ENCODE peak calls at places on chromosomes 5 and 9, in five cellular contexts. One of them, this sample, is unnamed.
A peak's percentile ranks its signal among the peaks of the same experiment; 100 is the strongest.

GRCh38 chr5:135400866-135401265 is 1.8 kb upstream of the MACROH2A1 start:
- DNase-seq in trophoblast cell: no peak
- DNase-seq in H1: no peak
- DNase-seq in neuronal stem cell: peak; percentile 17
- DNase-seq in H9: no peak
- DNase-seq in this sample: no peak

GRCh38 chr9:71361357-71361756 is 239.9 kb upstream of the TRPM3 start:
- DNase-seq in trophoblast cell: no peak
- DNase-seq in neuronal stem cell: no peak
- DNase-seq in H9: no peak
- DNase-seq in H1: no peak
- DNase-seq in this sample: no peak

GRCh38 chr5:37554403-37554739 is 175.3 kb downstream of the WDR70 start:
- DNase-seq in H9: no peak
- DNase-seq in trophoblast cell: no peak
- DNase-seq in neuronal stem cell: no peak
- DNase-seq in H1: no peak
- DNase-seq in this sample: no peak

GRCh38 chr5:170747357-170747756 is 36.2 kb upstream of the GABRP start:
- DNase-seq in H1: no peak
- DNase-seq in trophoblast cell: peak; percentile 39
- DNase-seq in neuronal stem cell: no peak
- DNase-seq in H9: peak; percentile 17
- DNase-seq in this sample: no peak

GRCh38 chr5:59838989-59839388 is 54.5 kb downstream of the PDE4D start:
- DNase-seq in trophoblast cell: no peak
- DNase-seq in H9: no peak
- DNase-seq in H1: no peak
- DNase-seq in neuronal stem cell: no peak
- DNase-seq in this sample: no peak

GRCh38 chr5:120803282-120803681 is 339.2 kb downstream of the PRR16 start:
- DNase-seq in H1: no peak
- DNase-seq in H9: no peak
- DNase-seq in neuronal stem cell: no peak
- DNase-seq in trophoblast cell: peak; percentile 45
- DNase-seq in this sample: peak; percentile 30

GRCh38 chr9:11038366-11038765 is 425.6 kb upstream of the PTPRD start:
- DNase-seq in trophoblast cell: no peak
- DNase-seq in neuronal stem cell: no peak
- DNase-seq in H9: no peak
- DNase-seq in H1: no peak
- DNase-seq in this sample: no peak

GRCh38 chr9:134681061-134681661 is 39.6 kb downstream of the COL5A1 start:
- DNase-seq in neuronal stem cell: no peak
- DNase-seq in trophoblast cell: no peak
- DNase-seq in H1: no peak
- DNase-seq in H9: no peak
- DNase-seq in this sample: peak; percentile 69

GRCh38 chr9:112544477-112544876 is 57.9 kb downstream of the KIAA1958 start:
- DNase-seq in H1: no peak
- DNase-seq in trophoblast cell: no peak
- DNase-seq in H9: no peak
- DNase-seq in neuronal stem cell: no peak
- DNase-seq in this sample: peak; percentile 66

GRCh38 chr5:56900858-56901578 is 8.4 kb upstream of the SETD9 start:
- DNase-seq in H9: no peak
- DNase-seq in neuronal stem cell: peak; percentile 47
- DNase-seq in H1: no peak
- DNase-seq in trophoblast cell: peak; percentile 78
- DNase-seq in this sample: peak; percentile 58

GRCh38 chr9:136237486-136238341 is 7.9 kb downstream of the QSOX2 start:
- DNase-seq in H1: no peak
- DNase-seq in trophoblast cell: no peak
- DNase-seq in neuronal stem cell: no peak
- DNase-seq in H9: no peak
- DNase-seq in this sample: no peak

GRCh38 chr5:136080483-136081180 is 51.8 kb downstream of the TGFBI start:
- DNase-seq in H9: peak; percentile 87
- DNase-seq in neuronal stem cell: peak; percentile 88
- DNase-seq in trophoblast cell: peak; percentile 64
- DNase-seq in H1: peak; percentile 47
- DNase-seq in this sample: peak; percentile 90

GRCh38 chr5:152246401-152246800 is 158.7 kb downstream of the NMUR2 start:
- DNase-seq in H9: peak; percentile 41
- DNase-seq in neuronal stem cell: peak; percentile 71
- DNase-seq in trophoblast cell: peak; percentile 51
- DNase-seq in H1: no peak
- DNase-seq in this sample: peak; percentile 0

GRCh38 chr5:34005211-34005610 is 2.6 kb downstream of the AMACR start:
- DNase-seq in neuronal stem cell: no peak
- DNase-seq in H1: no peak
- DNase-seq in trophoblast cell: no peak
- DNase-seq in H9: no peak
- DNase-seq in this sample: no peak

GRCh38 chr9:96067004-96067403 is 191.5 kb downstream of the ERCC6L2 start:
- DNase-seq in neuronal stem cell: no peak
- DNase-seq in H9: no peak
- DNase-seq in H1: no peak
- DNase-seq in trophoblast cell: no peak
- DNase-seq in this sample: no peak

GRCh38 chr9:120544441-120544840 is 35.5 kb downstream of the CDK5RAP2 start:
- DNase-seq in neuronal stem cell: no peak
- DNase-seq in H9: no peak
- DNase-seq in trophoblast cell: no peak
- DNase-seq in H1: no peak
- DNase-seq in this sample: no peak

GRCh38 chr5:59128646-59129290 is 545.9 kb downstream of the RAB3C start:
- DNase-seq in neuronal stem cell: no peak
- DNase-seq in H9: no peak
- DNase-seq in H1: no peak
- DNase-seq in trophoblast cell: no peak
- DNase-seq in this sample: no peak

GRCh38 chr5:114477816-114478330 is 116.0 kb downstream of the KCNN2 start:
- DNase-seq in trophoblast cell: no peak
- DNase-seq in neuronal stem cell: no peak
- DNase-seq in H9: no peak
- DNase-seq in H1: no peak
- DNase-seq in this sample: no peak

GRCh38 chr5:39024884-39025283 is 49.3 kb downstream of the RICTOR start:
- DNase-seq in trophoblast cell: no peak
- DNase-seq in H9: no peak
- DNase-seq in H1: no peak
- DNase-seq in neuronal stem cell: no peak
- DNase-seq in this sample: peak; percentile 56

GRCh38 chr5:137583129-137583528 is 84.0 kb upstream of the SPOCK1 start:
- DNase-seq in trophoblast cell: no peak
- DNase-seq in H9: no peak
- DNase-seq in H1: no peak
- DNase-seq in neuronal stem cell: no peak
- DNase-seq in this sample: no peak

GRCh38 chr9:17137576-17137975 is 2.7 kb downstream of the CNTLN start:
- DNase-seq in neuronal stem cell: no peak
- DNase-seq in trophoblast cell: no peak
- DNase-seq in H1: no peak
- DNase-seq in H9: no peak
- DNase-seq in this sample: peak; percentile 17

GRCh38 chr5:90135979-90136378 is 273.6 kb downstream of the CETN3 start:
- DNase-seq in H9: peak; percentile 78
- DNase-seq in H1: peak; percentile 43
- DNase-seq in trophoblast cell: peak; percentile 37
- DNase-seq in neuronal stem cell: no peak
- DNase-seq in this sample: no peak

GRCh38 chr9:6551126-6551525 is 94.4 kb downstream of the GLDC start:
- DNase-seq in H9: no peak
- DNase-seq in neuronal stem cell: no peak
- DNase-seq in H1: no peak
- DNase-seq in trophoblast cell: no peak
- DNase-seq in this sample: peak; percentile 38

GRCh38 chr9:129354498-129354897 is 176.4 kb upstream of the IER5L start:
- DNase-seq in neuronal stem cell: no peak
- DNase-seq in H1: no peak
- DNase-seq in trophoblast cell: no peak
- DNase-seq in H9: no peak
- DNase-seq in this sample: no peak

GRCh38 chr5:151900876-151901275 is 23.8 kb downstream of the GLRA1 start:
- DNase-seq in H1: no peak
- DNase-seq in neuronal stem cell: no peak
- DNase-seq in trophoblast cell: no peak
- DNase-seq in H9: no peak
- DNase-seq in this sample: no peak

GRCh38 chr9:137431416-137431931 is 8.3 kb downstream of the NOXA1 start:
- DNase-seq in trophoblast cell: no peak
- DNase-seq in H9: no peak
- DNase-seq in H1: no peak
- DNase-seq in neuronal stem cell: no peak
- DNase-seq in this sample: no peak

GRCh38 chr9:116212986-116213672 is 59.5 kb downstream of the PAPPA start:
- DNase-seq in H9: no peak
- DNase-seq in neuronal stem cell: no peak
- DNase-seq in trophoblast cell: no peak
- DNase-seq in H1: no peak
- DNase-seq in this sample: no peak

GRCh38 chr5:142736247-142736632 is 33.9 kb upstream of the ARHGAP26 start:
- DNase-seq in H9: no peak
- DNase-seq in H1: no peak
- DNase-seq in trophoblast cell: no peak
- DNase-seq in neuronal stem cell: no peak
- DNase-seq in this sample: no peak

GRCh38 chr9:109728696-109729300 is 51.2 kb upstream of the PALM2AKAP2 start:
- DNase-seq in H9: no peak
- DNase-seq in trophoblast cell: no peak
- DNase-seq in H1: no peak
- DNase-seq in neuronal stem cell: no peak
- DNase-seq in this sample: peak; percentile 11

GRCh38 chr9:441131-441530 is 226.5 kb downstream of the DOCK8 start:
- DNase-seq in H1: no peak
- DNase-seq in trophoblast cell: no peak
- DNase-seq in H9: no peak
- DNase-seq in neuronal stem cell: no peak
- DNase-seq in this sample: no peak

GRCh38 chr9:125374443-125375309 is 113.0 kb downstream of the GAPVD1 start:
- DNase-seq in trophoblast cell: peak; percentile 76
- DNase-seq in H9: peak; percentile 88
- DNase-seq in H1: peak; percentile 68
- DNase-seq in neuronal stem cell: peak; percentile 79
- DNase-seq in this sample: peak; percentile 78

GRCh38 chr5:62791059-62791458 is 212.4 kb downstream of the LRRC70 start:
- DNase-seq in trophoblast cell: peak; percentile 17
- DNase-seq in neuronal stem cell: no peak
- DNase-seq in H9: no peak
- DNase-seq in H1: no peak
- DNase-seq in this sample: no peak

GRCh38 chr5:137466888-137467287 is 32.2 kb downstream of the SPOCK1 start:
- DNase-seq in H1: no peak
- DNase-seq in neuronal stem cell: no peak
- DNase-seq in H9: no peak
- DNase-seq in trophoblast cell: no peak
- DNase-seq in this sample: no peak

GRCh38 chr5:166188482-166188881 is 2103.0 kb upstream of the WWC1 start:
- DNase-seq in H1: no peak
- DNase-seq in H9: no peak
- DNase-seq in trophoblast cell: no peak
- DNase-seq in neuronal stem cell: no peak
- DNase-seq in this sample: no peak

GRCh38 chr5:149271195-149271716 is 403 bp upstream of the AFAP1L1 start:
- DNase-seq in H9: peak; percentile 70
- DNase-seq in neuronal stem cell: peak; percentile 36
- DNase-seq in H1: no peak
- DNase-seq in trophoblast cell: peak; percentile 83
- DNase-seq in this sample: peak; percentile 40

GRCh38 chr9:121663591-121663990 is 12.2 kb downstream of the DAB2IP start:
- DNase-seq in neuronal stem cell: no peak
- DNase-seq in trophoblast cell: peak; percentile 70
- DNase-seq in H1: no peak
- DNase-seq in H9: no peak
- DNase-seq in this sample: no peak

GRCh38 chr9:121670447-121670846 is 19.0 kb downstream of the DAB2IP start:
- DNase-seq in neuronal stem cell: no peak
- DNase-seq in H1: no peak
- DNase-seq in trophoblast cell: peak; percentile 90
- DNase-seq in H9: no peak
- DNase-seq in this sample: no peak

GRCh38 chr9:121667890-121668289 is 16.5 kb downstream of the DAB2IP start:
- DNase-seq in neuronal stem cell: no peak
- DNase-seq in trophoblast cell: no peak
- DNase-seq in H1: no peak
- DNase-seq in H9: no peak
- DNase-seq in this sample: no peak

GRCh38 chr9:121662896-121663580 is 11.6 kb downstream of the DAB2IP start:
- DNase-seq in H9: no peak
- DNase-seq in neuronal stem cell: no peak
- DNase-seq in trophoblast cell: peak; percentile 71
- DNase-seq in H1: no peak
- DNase-seq in this sample: no peak

DNA sequence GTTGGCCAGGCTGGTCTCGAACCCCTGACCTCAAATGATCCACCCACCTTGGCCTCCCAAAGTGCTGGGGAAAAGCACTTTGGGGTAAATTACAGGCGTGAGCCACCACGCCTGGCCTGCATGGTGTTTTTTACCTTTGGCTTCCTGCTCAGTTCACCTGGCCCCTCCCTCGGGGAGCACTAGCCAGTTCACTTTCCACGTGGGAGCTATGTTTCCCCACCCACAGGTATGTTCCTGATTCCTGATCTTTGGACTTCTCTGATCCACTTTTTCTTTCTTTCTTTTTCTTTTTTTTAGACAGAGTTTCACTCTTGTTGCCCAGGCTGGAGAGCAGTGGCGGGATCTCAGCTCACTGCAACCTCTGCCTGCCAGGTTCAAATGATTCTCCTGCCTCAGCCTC is 15.8 kb downstream of the DAB2IP start:
- DNase-seq in trophoblast cell: peak; percentile 36
- DNase-seq in H1: no peak
- DNase-seq in neuronal stem cell: no peak
- DNase-seq in H9: no peak
- DNase-seq in this sample: no peak
- H2BK12ac ChIP-seq in trophoblast cell: no peak overlapping the region
- H2BK12ac ChIP-seq in H1: no peak overlapping the region
- H2BK12ac ChIP-seq in neuronal stem cell: no peak overlapping the region
- H2BK12ac ChIP-seq in H9: no peak overlapping the region
- H2BK12ac ChIP-seq in this sample: no peak overlapping the region

GRCh38 chr9:133355881-133356357 is 368 bp downstream of the SURF1 start:
- DNase-seq in neuronal stem cell: no peak
- DNase-seq in H9: no peak
- DNase-seq in H1: no peak
- DNase-seq in trophoblast cell: peak; percentile 35
- DNase-seq in this sample: peak; percentile 48
- H2AK5ac ChIP-seq in neuronal stem cell: peak overlapping the region; percentile 73
- H2AK5ac ChIP-seq in H9: no peak overlapping the region
- H2AK5ac ChIP-seq in H1: no peak overlapping the region
- H2AK5ac ChIP-seq in trophoblast cell: peak overlapping the region; percentile 49
- H2AK5ac ChIP-seq in this sample: no peak overlapping the region

GRCh38 chr5:74250304-74251102 is 390.0 kb downstream of the ENC1 start:
- DNase-seq in H1: no peak
- DNase-seq in trophoblast cell: no peak
- DNase-seq in neuronal stem cell: no peak
- DNase-seq in H9: no peak
- DNase-seq in this sample: no peak
- H2BK12ac ChIP-seq in H1: peak overlapping the region; percentile 20
- H2BK12ac ChIP-seq in trophoblast cell: peak overlapping the region; percentile 87
- H2BK12ac ChIP-seq in neuronal stem cell: no peak overlapping the region
- H2BK12ac ChIP-seq in H9: no peak overlapping the region
- H2BK12ac ChIP-seq in this sample: peak overlapping the region; percentile 80

GRCh38 chr5:122310886-122311285 is 1.2 kb upstream of the SNCAIP start:
- DNase-seq in H9: peak; percentile 34
- DNase-seq in H1: no peak
- DNase-seq in neuronal stem cell: no peak
- DNase-seq in trophoblast cell: no peak
- DNase-seq in this sample: peak; percentile 10
- H2AK5ac ChIP-seq in H9: no peak overlapping the region
- H2AK5ac ChIP-seq in H1: no peak overlapping the region
- H2AK5ac ChIP-seq in neuronal stem cell: no peak overlapping the region
- H2AK5ac ChIP-seq in trophoblast cell: no peak overlapping the region
- H2AK5ac ChIP-seq in this sample: no peak overlapping the region